ENCODE peak calls at places on chromosomes 6 and 20, in eight cellular contexts. One of them, this sample, is unnamed.

GRCh38 chr6:128242765-128243403 is 277.5 kb downstream of the PTPRK start:
- DNase-seq in astrocyte: peak
- DNase-seq in PC-3: no peak
- DNase-seq in ovary: no peak
- DNase-seq in lung: no peak
- DNase-seq in HL-60: no peak
- DNase-seq in osteoblast: no peak
- DNase-seq in pancreas: no peak
- DNase-seq in this sample: no peak

GRCh38 chr6:48584846-48585245 is 473.8 kb upstream of the PTCHD4 start:
- DNase-seq in lung: no peak
- DNase-seq in pancreas: no peak
- DNase-seq in osteoblast: no peak
- DNase-seq in ovary: no peak
- DNase-seq in PC-3: no peak
- DNase-seq in astrocyte: no peak
- DNase-seq in HL-60: no peak
- DNase-seq in this sample: no peak

GRCh38 chr6:7413151-7413823 is 23.7 kb downstream of the RIOK1 start:
- DNase-seq in osteoblast: no peak
- DNase-seq in HL-60: no peak
- DNase-seq in PC-3: no peak
- DNase-seq in ovary: no peak
- DNase-seq in astrocyte: no peak
- DNase-seq in lung: no peak
- DNase-seq in pancreas: no peak
- DNase-seq in this sample: no peak

GRCh38 chr20:58700121-58700780 is 7.7 kb downstream of the NPEPL1 start:
- DNase-seq in HL-60: no peak
- DNase-seq in osteoblast: peak
- DNase-seq in astrocyte: no peak
- DNase-seq in pancreas: peak
- DNase-seq in PC-3: no peak
- DNase-seq in lung: no peak
- DNase-seq in ovary: peak
- DNase-seq in this sample: no peak

GRCh38 chr6:13687917-13688351 is 23.7 kb downstream of the RANBP9 start:
- DNase-seq in pancreas: no peak
- DNase-seq in astrocyte: no peak
- DNase-seq in ovary: no peak
- DNase-seq in osteoblast: no peak
- DNase-seq in HL-60: no peak
- DNase-seq in lung: no peak
- DNase-seq in PC-3: no peak
- DNase-seq in this sample: no peak

GRCh38 chr6:14265049-14266021 is 147.8 kb downstream of the CD83 start:
- DNase-seq in ovary: no peak
- DNase-seq in pancreas: no peak
- DNase-seq in PC-3: no peak
- DNase-seq in HL-60: no peak
- DNase-seq in lung: no peak
- DNase-seq in astrocyte: no peak
- DNase-seq in osteoblast: no peak
- DNase-seq in this sample: no peak

GRCh38 chr6:43645613-43645964 is 753 bp downstream of the RSPH9 start:
- DNase-seq in ovary: no peak
- DNase-seq in lung: no peak
- DNase-seq in pancreas: no peak
- DNase-seq in astrocyte: no peak
- DNase-seq in osteoblast: no peak
- DNase-seq in PC-3: no peak
- DNase-seq in HL-60: no peak
- DNase-seq in this sample: no peak

GRCh38 chr6:90610291-90610670 is 23.4 kb upstream of the MAP3K7 start:
- DNase-seq in pancreas: peak
- DNase-seq in astrocyte: no peak
- DNase-seq in ovary: peak
- DNase-seq in osteoblast: peak
- DNase-seq in PC-3: no peak
- DNase-seq in lung: no peak
- DNase-seq in HL-60: no peak
- DNase-seq in this sample: no peak

GRCh38 chr20:9838035-9838377 is 870 bp downstream of the PAK5 start:
- DNase-seq in PC-3: no peak
- DNase-seq in lung: no peak
- DNase-seq in osteoblast: peak
- DNase-seq in astrocyte: no peak
- DNase-seq in ovary: no peak
- DNase-seq in pancreas: no peak
- DNase-seq in HL-60: no peak
- DNase-seq in this sample: no peak

GRCh38 chr6:17237246-17237645 is 43.9 kb upstream of the RBM24 start:
- DNase-seq in astrocyte: no peak
- DNase-seq in ovary: no peak
- DNase-seq in lung: no peak
- DNase-seq in pancreas: no peak
- DNase-seq in PC-3: no peak
- DNase-seq in HL-60: no peak
- DNase-seq in osteoblast: no peak
- DNase-seq in this sample: no peak

GRCh38 chr6:46781478-46782378 is 11.5 kb upstream of the MEP1A start:
- DNase-seq in osteoblast: peak
- DNase-seq in ovary: no peak
- DNase-seq in PC-3: peak
- DNase-seq in HL-60: peak
- DNase-seq in pancreas: no peak
- DNase-seq in lung: peak
- DNase-seq in astrocyte: peak
- DNase-seq in this sample: no peak

GRCh38 chr6:10837009-10837691 is 1.2 kb downstream of the MAK start:
- DNase-seq in PC-3: peak
- DNase-seq in pancreas: peak
- DNase-seq in HL-60: no peak
- DNase-seq in lung: peak
- DNase-seq in osteoblast: peak
- DNase-seq in ovary: peak
- DNase-seq in astrocyte: no peak
- DNase-seq in this sample: peak

GRCh38 chr6:44002591-44003344 is 124.5 kb downstream of the MRPL14 start:
- DNase-seq in pancreas: peak
- DNase-seq in astrocyte: peak
- DNase-seq in lung: peak
- DNase-seq in PC-3: no peak
- DNase-seq in ovary: peak
- DNase-seq in osteoblast: peak
- DNase-seq in HL-60: no peak
- DNase-seq in this sample: peak

GRCh38 chr6:53461682-53462081 is 83.2 kb downstream of the GCLC start:
- DNase-seq in pancreas: no peak
- DNase-seq in PC-3: no peak
- DNase-seq in HL-60: no peak
- DNase-seq in ovary: no peak
- DNase-seq in osteoblast: no peak
- DNase-seq in astrocyte: no peak
- DNase-seq in lung: no peak
- DNase-seq in this sample: no peak

GRCh38 chr20:10673176-10673830 is 496 bp downstream of the JAG1 start:
- DNase-seq in astrocyte: no peak
- DNase-seq in HL-60: no peak
- DNase-seq in pancreas: peak
- DNase-seq in ovary: peak
- DNase-seq in lung: peak
- DNase-seq in PC-3: no peak
- DNase-seq in osteoblast: peak
- DNase-seq in this sample: peak

GRCh38 chr20:38770970-38771369 is 22.7 kb downstream of the ACTR5 start:
- DNase-seq in PC-3: no peak
- DNase-seq in lung: no peak
- DNase-seq in osteoblast: no peak
- DNase-seq in astrocyte: no peak
- DNase-seq in ovary: no peak
- DNase-seq in pancreas: no peak
- DNase-seq in HL-60: no peak
- DNase-seq in this sample: no peak

GRCh38 chr20:38766071-38766470 is 17.8 kb downstream of the ACTR5 start:
- DNase-seq in pancreas: no peak
- DNase-seq in lung: no peak
- DNase-seq in ovary: no peak
- DNase-seq in HL-60: no peak
- DNase-seq in PC-3: no peak
- DNase-seq in osteoblast: no peak
- DNase-seq in astrocyte: no peak
- DNase-seq in this sample: no peak

GRCh38 chr20:38770546-38770945 is 22.3 kb downstream of the ACTR5 start:
- DNase-seq in osteoblast: no peak
- DNase-seq in astrocyte: no peak
- DNase-seq in ovary: no peak
- DNase-seq in HL-60: no peak
- DNase-seq in PC-3: no peak
- DNase-seq in lung: no peak
- DNase-seq in pancreas: no peak
- DNase-seq in this sample: no peak

GRCh38 chr20:38771621-38772020 is 23.4 kb downstream of the ACTR5 start:
- DNase-seq in astrocyte: no peak
- DNase-seq in ovary: no peak
- DNase-seq in lung: no peak
- DNase-seq in osteoblast: no peak
- DNase-seq in PC-3: no peak
- DNase-seq in HL-60: no peak
- DNase-seq in pancreas: no peak
- DNase-seq in this sample: no peak

GRCh38 chr20:38769376-38770295 is 21.4 kb downstream of the ACTR5 start:
- DNase-seq in pancreas: no peak
- DNase-seq in osteoblast: no peak
- DNase-seq in HL-60: no peak
- DNase-seq in PC-3: no peak
- DNase-seq in ovary: no peak
- DNase-seq in astrocyte: no peak
- DNase-seq in lung: no peak
- DNase-seq in this sample: no peak
- H3K27ac ChIP-seq in pancreas: no peak
- H3K27ac ChIP-seq in osteoblast: no peak
- H3K27ac ChIP-seq in HL-60: no peak
- H3K27ac ChIP-seq in PC-3: no peak
- H3K27ac ChIP-seq in ovary: no peak
- H3K27ac ChIP-seq in astrocyte: no peak
- H3K27ac ChIP-seq in lung: no peak
- H3K27ac ChIP-seq in this sample: no peak

GRCh38 chr20:56506103-56506502 is 18.4 kb upstream of the FAM209A start:
- DNase-seq in PC-3: no peak
- DNase-seq in astrocyte: no peak
- DNase-seq in osteoblast: no peak
- DNase-seq in HL-60: no peak
- DNase-seq in pancreas: no peak
- DNase-seq in ovary: no peak
- DNase-seq in lung: no peak
- DNase-seq in this sample: no peak

GRCh38 chr20:56501116-56501515 is 23.4 kb upstream of the FAM209A start:
- DNase-seq in PC-3: no peak
- DNase-seq in lung: no peak
- DNase-seq in astrocyte: no peak
- DNase-seq in HL-60: no peak
- DNase-seq in ovary: no peak
- DNase-seq in pancreas: no peak
- DNase-seq in osteoblast: no peak
- DNase-seq in this sample: no peak

GRCh38 chr20:56503911-56504310 is 20.6 kb upstream of the FAM209A start:
- DNase-seq in HL-60: no peak
- DNase-seq in osteoblast: no peak
- DNase-seq in lung: no peak
- DNase-seq in astrocyte: no peak
- DNase-seq in ovary: no peak
- DNase-seq in PC-3: no peak
- DNase-seq in pancreas: no peak
- DNase-seq in this sample: no peak

GRCh38 chr20:56504373-56505005 is 20.1 kb upstream of the FAM209A start:
- DNase-seq in PC-3: no peak
- DNase-seq in osteoblast: no peak
- DNase-seq in pancreas: no peak
- DNase-seq in lung: no peak
- DNase-seq in HL-60: no peak
- DNase-seq in astrocyte: no peak
- DNase-seq in ovary: no peak
- DNase-seq in this sample: no peak
- TF ChIP-seq CTCF in PC-3: peak
- TF ChIP-seq CTCF in osteoblast: peak
- TF ChIP-seq CTCF in pancreas: no peak
- TF ChIP-seq CTCF in lung: no peak
- TF ChIP-seq CTCF in HL-60: peak
- TF ChIP-seq CTCF in astrocyte: peak
- TF ChIP-seq CTCF in ovary: no peak
- TF ChIP-seq CTCF in this sample: no peak

GRCh38 chr6:137191238-137191637 is 17.8 kb upstream of the IL22RA2 start:
- DNase-seq in PC-3: no peak
- DNase-seq in HL-60: no peak
- DNase-seq in pancreas: no peak
- DNase-seq in astrocyte: no peak
- DNase-seq in osteoblast: no peak
- DNase-seq in lung: no peak
- DNase-seq in ovary: no peak
- DNase-seq in this sample: no peak
- H3K27ac ChIP-seq in PC-3: no peak
- H3K27ac ChIP-seq in HL-60: no peak
- H3K27ac ChIP-seq in pancreas: no peak
- H3K27ac ChIP-seq in astrocyte: no peak
- H3K27ac ChIP-seq in osteoblast: no peak
- H3K27ac ChIP-seq in lung: no peak
- H3K27ac ChIP-seq in ovary: no peak
- H3K27ac ChIP-seq in this sample: no peak

GRCh38 chr6:167047554-167047953 is 48.4 kb downstream of the CEP43 start:
- DNase-seq in lung: no peak
- DNase-seq in pancreas: no peak
- DNase-seq in osteoblast: no peak
- DNase-seq in PC-3: no peak
- DNase-seq in astrocyte: no peak
- DNase-seq in ovary: no peak
- DNase-seq in HL-60: peak
- DNase-seq in this sample: peak

GRCh38 chr6:167046861-167047495 is 47.8 kb downstream of the CEP43 start:
- DNase-seq in HL-60: no peak
- DNase-seq in lung: no peak
- DNase-seq in osteoblast: no peak
- DNase-seq in astrocyte: no peak
- DNase-seq in ovary: no peak
- DNase-seq in PC-3: no peak
- DNase-seq in pancreas: no peak
- DNase-seq in this sample: no peak

GRCh38 chr6:167049275-167049674 is 50.1 kb downstream of the CEP43 start:
- DNase-seq in ovary: no peak
- DNase-seq in lung: no peak
- DNase-seq in pancreas: no peak
- DNase-seq in PC-3: no peak
- DNase-seq in astrocyte: no peak
- DNase-seq in HL-60: no peak
- DNase-seq in osteoblast: no peak
- DNase-seq in this sample: no peak

GRCh38 chr6:167044696-167045095 is 45.5 kb downstream of the CEP43 start:
- DNase-seq in pancreas: no peak
- DNase-seq in ovary: no peak
- DNase-seq in osteoblast: peak
- DNase-seq in PC-3: no peak
- DNase-seq in lung: no peak
- DNase-seq in astrocyte: no peak
- DNase-seq in HL-60: no peak
- DNase-seq in this sample: no peak

GRCh38 chr6:167045828-167046580 is 46.8 kb downstream of the CEP43 start:
- DNase-seq in ovary: no peak
- DNase-seq in osteoblast: no peak
- DNase-seq in HL-60: no peak
- DNase-seq in PC-3: peak
- DNase-seq in pancreas: no peak
- DNase-seq in astrocyte: no peak
- DNase-seq in lung: no peak
- DNase-seq in this sample: no peak
- TF ChIP-seq CTCF in ovary: no peak
- TF ChIP-seq CTCF in osteoblast: no peak
- TF ChIP-seq CTCF in HL-60: peak
- TF ChIP-seq CTCF in PC-3: peak
- TF ChIP-seq CTCF in pancreas: no peak
- TF ChIP-seq CTCF in astrocyte: no peak
- TF ChIP-seq CTCF in lung: no peak
- TF ChIP-seq CTCF in this sample: no peak